ENCODE peak calls at places on chromosomes 16 and 17, in nine cellular contexts. E, C, H, V, Y, A, I, J and D are unnamed samples.

GRCh38 chr17:21379080-21379711 is 3.0 kb downstream of the KCNJ12 start:
- DNase-seq in E (no peak), C (no peak), H (no peak), V (no peak), Y (no peak), A (no peak), I (no peak), J (no peak), D (no peak)

GRCh38 chr17:17816240-17816814 is 20.5 kb downstream of the SREBF1 start:
- DNase-seq in E (no peak), C (no peak), H (no peak), V (no peak), Y (no peak), A (no peak), I (no peak), J (no peak), D (no peak)

GRCh38 chr17:71830916-71831315 is 289.9 kb upstream of the SOX9 start:
- DNase-seq in E (no peak), C (no peak), H (no peak), V (no peak), Y (no peak), A (peak), I (no peak), J (no peak), D (no peak)

GRCh38 chr17:8445536-8445935 is 9.9 kb downstream of the NDEL1 start:
- DNase-seq in E (no peak), C (no peak), H (no peak), V (no peak), Y (no peak), A (no peak), I (no peak), J (no peak), D (no peak)

GRCh38 chr17:46876353-46876887 is 25.0 kb downstream of the WNT9B start:
- DNase-seq in E (no peak), C (no peak), H (no peak), V (peak), Y (peak), A (peak), I (peak), J (no peak), D (no peak)

GRCh38 chr17:410674-411401 is 58.2 kb upstream of the RPH3AL start:
- DNase-seq in E (no peak), C (no peak), H (peak), V (no peak), Y (no peak), A (peak), I (no peak), J (peak), D (no peak)

GRCh38 chr16:89737341-89738071 is 16.2 kb downstream of the ZNF276 start:
- DNase-seq in E (no peak), C (no peak), H (no peak), V (no peak), Y (no peak), A (no peak), I (no peak), J (no peak), D (no peak)

GRCh38 chr16:73014768-73015167 is 33.2 kb downstream of the ZFHX3 start:
- DNase-seq in E (no peak), C (no peak), H (no peak), V (no peak), Y (no peak), A (no peak), I (no peak), J (no peak), D (no peak)

GRCh38 chr16:72990003-72990521 is 57.9 kb downstream of the ZFHX3 start:
- DNase-seq in E (peak), C (peak), H (no peak), V (no peak), Y (peak), A (peak), I (no peak), J (peak), D (no peak)

GRCh38 chr17:31374503-31374902 is 17.0 kb upstream of the RAB11FIP4 start:
- DNase-seq in E (no peak), C (no peak), H (no peak), V (no peak), Y (no peak), A (no peak), I (no peak), J (no peak), D (no peak)

GRCh38 chr16:56462064-56462796 is 10.9 kb downstream of the OGFOD1 start:
- DNase-seq in E (no peak), C (no peak), H (no peak), V (no peak), Y (no peak), A (no peak), I (no peak), J (no peak), D (no peak)

GRCh38 chr16:50272687-50273381 is 6.5 kb downstream of the ADCY7 start:
- DNase-seq in E (no peak), C (no peak), H (peak), V (no peak), Y (no peak), A (no peak), I (no peak), J (no peak), D (peak)

GRCh38 chr16:81127051-81127450 is 30.9 kb upstream of the GCSH start:
- DNase-seq in E (no peak), C (peak), H (no peak), V (peak), Y (peak), A (no peak), I (no peak), J (peak), D (no peak)

GRCh38 chr17:19258371-19258770 is 21.2 kb downstream of the EPN2 start:
- DNase-seq in E (no peak), C (no peak), H (no peak), V (no peak), Y (no peak), A (no peak), I (no peak), J (no peak), D (no peak)

GRCh38 chr16:21646721-21647561 is 5.5 kb downstream of the IGSF6 start:
- DNase-seq in E (no peak), C (no peak), H (no peak), V (peak), Y (peak), A (no peak), I (peak), J (no peak), D (no peak)

GRCh38 chr16:22235839-22236745 is 30.0 kb downstream of the EEF2K start:
- DNase-seq in E (no peak), C (no peak), H (no peak), V (peak), Y (no peak), A (no peak), I (no peak), J (no peak), D (no peak)

GRCh38 chr16:12201216-12201615 is 224.7 kb downstream of the SNX29 start:
- DNase-seq in E (no peak), C (no peak), H (no peak), V (no peak), Y (no peak), A (no peak), I (no peak), J (peak), D (no peak)

GRCh38 chr17:28951428-28951990 is at the start of gene PHF12:
- DNase-seq in E (peak), C (peak), H (peak), V (peak), Y (peak), A (peak), I (peak), J (peak), D (peak)

GRCh38 chr17:51079049-51079448 is 41.6 kb downstream of the SPAG9 start:
- DNase-seq in E (no peak), C (no peak), H (no peak), V (peak), Y (peak), A (no peak), I (no peak), J (peak), D (no peak)

GRCh38 chr17:76549215-76549518 is 9.3 kb downstream of the PRCD start:
- DNase-seq in E (no peak), C (no peak), H (no peak), V (no peak), Y (no peak), A (no peak), I (no peak), J (no peak), D (no peak)

GRCh38 chr16:637081-638018 is 1.2 kb upstream of the METTL26 start:
- DNase-seq in E (peak), C (peak), H (peak), V (no peak), Y (peak), A (peak), I (peak), J (peak), D (peak)

GRCh38 chr16:46582313-46582712 is 38.9 kb downstream of the SHCBP1 start:
- DNase-seq in E (no peak), C (no peak), H (no peak), V (no peak), Y (no peak), A (no peak), I (no peak), J (no peak), D (no peak)

GRCh38 chr16:9689597-9689996 is 492.6 kb downstream of the GRIN2A start:
- DNase-seq in E (no peak), C (no peak), H (no peak), V (no peak), Y (no peak), A (no peak), I (no peak), J (no peak), D (no peak)

GRCh38 chr17:72789711-72790110 is 302.8 kb downstream of the SLC39A11 start:
- DNase-seq in E (no peak), C (no peak), H (no peak), V (no peak), Y (no peak), A (no peak), I (no peak), J (no peak), D (no peak)

GRCh38 chr16:80015566-80015965 is 415.0 kb upstream of the MAF start:
- DNase-seq in E (no peak), C (no peak), H (no peak), V (peak), Y (peak), A (no peak), I (no peak), J (peak), D (no peak)

GRCh38 chr17:49341356-49341755 is 20.7 kb downstream of the ZNF652 start:
- DNase-seq in E (peak), C (no peak), H (no peak), V (no peak), Y (no peak), A (no peak), I (no peak), J (peak), D (no peak)

GRCh38 chr17:1104222-1104621 is 75.6 kb downstream of the ABR start:
- DNase-seq in E (no peak), C (no peak), H (peak), V (no peak), Y (no peak), A (no peak), I (no peak), J (no peak), D (no peak)

GRCh38 chr16:70438325-70438982 is 446 bp downstream of the ST3GAL2 start:
- DNase-seq in E (no peak), C (no peak), H (peak), V (no peak), Y (no peak), A (peak), I (no peak), J (no peak), D (no peak)

GRCh38 chr16:30658731-30659506 is 688 bp downstream of the FBRS start:
- DNase-seq in E (peak), C (peak), H (peak), V (peak), Y (peak), A (peak), I (peak), J (peak), D (no peak)

GRCh38 chr16:48112603-48113400 is 43.0 kb downstream of the ABCC12 start:
- DNase-seq in E (peak), C (no peak), H (no peak), V (no peak), Y (no peak), A (no peak), I (no peak), J (no peak), D (no peak)

GRCh38 chr17:33981713-33982601 is 273.1 kb upstream of the CCL2 start:
- DNase-seq in E (no peak), C (no peak), H (no peak), V (no peak), Y (no peak), A (no peak), I (no peak), J (no peak), D (no peak)

GRCh38 chr16:19980866-19981265 is 92.8 kb downstream of the GPR139 start:
- DNase-seq in E (peak), C (no peak), H (no peak), V (no peak), Y (peak), A (peak), I (no peak), J (peak), D (no peak)

GRCh38 chr17:29181226-29181625 is 1.0 kb upstream of the MYO18A start:
- DNase-seq in E (no peak), C (no peak), H (no peak), V (peak), Y (no peak), A (no peak), I (peak), J (no peak), D (no peak)

GRCh38 chr16:10338426-10338825 is 47.4 kb upstream of the ATF7IP2 start:
- DNase-seq in E (no peak), C (no peak), H (no peak), V (no peak), Y (peak), A (no peak), I (no peak), J (peak), D (no peak)

GRCh38 chr17:7094661-7095064 is 14.6 kb upstream of the CLEC10A start:
- DNase-seq in E (no peak), C (no peak), H (no peak), V (no peak), Y (no peak), A (no peak), I (peak), J (no peak), D (no peak)

DNA sequence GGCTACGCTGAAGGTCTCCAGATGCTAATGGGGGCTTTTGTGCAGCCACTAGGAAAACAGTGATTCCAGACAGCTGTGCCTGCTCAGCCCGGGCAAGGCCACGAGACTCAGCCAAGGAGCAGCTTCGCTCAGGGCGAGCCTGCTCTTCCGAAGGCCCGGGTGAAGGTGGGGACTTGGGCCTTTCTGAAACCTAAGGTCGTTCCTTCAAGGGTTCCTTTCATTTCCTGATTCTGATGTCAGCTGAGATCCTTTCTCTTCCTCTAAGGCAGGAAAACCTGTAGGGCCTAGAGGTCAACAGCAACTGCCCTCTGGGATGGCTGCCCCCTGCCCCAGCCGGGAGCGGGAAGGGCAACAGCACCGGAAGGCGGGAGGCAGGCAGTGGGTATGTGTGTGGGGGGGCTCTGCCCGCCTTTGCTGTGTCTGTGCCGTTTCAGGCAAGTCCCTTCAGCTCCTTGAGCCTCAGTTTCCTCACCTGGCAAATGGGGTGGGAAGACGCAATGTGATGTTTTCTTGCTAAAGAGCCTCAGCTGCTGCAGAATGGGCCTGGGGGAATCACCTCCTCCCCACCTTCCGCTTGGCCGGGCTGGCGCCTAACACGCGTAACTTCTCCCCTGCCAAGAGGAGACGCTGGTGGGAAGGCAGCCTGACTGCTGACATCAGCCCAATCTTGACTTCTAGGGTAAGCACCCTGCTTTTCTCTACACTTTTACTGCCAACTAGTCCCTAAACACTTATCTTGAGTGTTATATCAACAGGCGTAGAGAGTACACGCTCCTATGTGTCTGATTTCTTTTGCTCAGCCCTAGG is 32.8 kb downstream of the IRF8 start:
- DNase-seq in E (no peak), C (no peak), H (no peak), V (no peak), Y (no peak), A (no peak), I (no peak), J (no peak), D (no peak)
- TF ChIP-seq CTCF in E (no peak), C (no peak), H (no peak), V (no peak), Y (no peak), A (no peak), I (peak), J (no peak), D (no peak)

DNA sequence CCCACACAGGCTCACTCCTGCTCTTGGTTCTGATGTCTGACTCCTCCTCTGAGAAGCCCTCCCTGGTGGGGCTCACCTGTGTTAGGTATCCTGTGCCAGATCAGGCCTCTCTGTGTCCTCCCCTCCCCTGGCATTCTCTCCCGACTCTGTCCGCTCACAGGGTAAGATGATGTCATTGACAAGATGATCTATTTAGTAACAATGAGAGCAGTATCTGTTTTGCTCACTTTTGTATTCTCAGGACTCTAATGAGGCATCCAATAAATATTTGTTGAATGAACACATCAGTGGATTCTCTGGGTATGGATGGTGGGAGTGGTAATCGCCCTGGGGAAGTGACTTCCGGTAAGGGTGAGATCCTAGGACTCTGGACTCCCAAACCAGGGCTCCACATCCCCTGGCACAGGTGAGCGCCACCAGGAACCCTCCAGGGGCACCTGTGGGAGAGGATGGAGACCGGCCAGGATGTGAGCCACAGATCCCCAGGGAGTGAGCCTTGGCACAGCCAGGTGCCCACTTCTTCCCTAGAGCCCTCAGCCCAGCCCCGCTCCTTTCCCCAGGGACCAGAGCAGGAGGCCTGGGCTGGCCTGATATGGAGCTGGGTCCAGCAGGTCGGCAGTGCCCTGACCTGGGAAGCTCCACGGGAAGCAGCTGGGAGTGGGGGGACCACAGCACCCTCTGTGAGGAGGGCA is 5.4 kb upstream of the HAP1 start:
- DNase-seq in E (no peak), C (no peak), H (no peak), V (peak), Y (peak), A (no peak), I (no peak), J (no peak), D (no peak)
- TF ChIP-seq CTCF in E (no peak), C (no peak), H (no peak), V (no peak), Y (no peak), A (no peak), I (no peak), J (no peak), D (no peak)

GRCh38 chr16:2484898-2485508 is 10.1 kb downstream of the TBC1D24 start:
- DNase-seq in E (no peak), C (no peak), H (no peak), V (no peak), Y (no peak), A (no peak), I (no peak), J (no peak), D (peak)

GRCh38 chr16:2485811-2486507 is 11.0 kb downstream of the TBC1D24 start:
- DNase-seq in E (no peak), C (no peak), H (no peak), V (no peak), Y (no peak), A (no peak), I (no peak), J (no peak), D (peak)

GRCh38 chr16:2487517-2487842 is 12.6 kb downstream of the TBC1D24 start:
- DNase-seq in E (no peak), C (no peak), H (no peak), V (no peak), Y (no peak), A (no peak), I (no peak), J (no peak), D (no peak)

GRCh38 chr16:2487903-2488531 is 13.1 kb downstream of the TBC1D24 start:
- DNase-seq in E (no peak), C (no peak), H (no peak), V (no peak), Y (no peak), A (no peak), I (no peak), J (no peak), D (peak)

GRCh38 chr16:2486645-2487516 is 12.0 kb downstream of the TBC1D24 start:
- DNase-seq in E (peak), C (no peak), H (no peak), V (peak), Y (no peak), A (no peak), I (peak), J (peak), D (peak)
- TF ChIP-seq CTCF in E (peak), C (no peak), H (no peak), V (peak), Y (no peak), A (no peak), I (peak), J (peak), D (peak)

GRCh38 chr17:68790481-68790880 is 164.7 kb downstream of the ABCA8 start:
- DNase-seq in E (no peak), C (no peak), H (no peak), V (no peak), Y (no peak), A (no peak), I (no peak), J (no peak), D (no peak)

GRCh38 chr17:68792873-68793272 is 162.3 kb downstream of the ABCA8 start:
- DNase-seq in E (no peak), C (no peak), H (no peak), V (no peak), Y (no peak), A (no peak), I (no peak), J (no peak), D (no peak)

GRCh38 chr17:68792042-68792685 is 163.0 kb downstream of the ABCA8 start:
- DNase-seq in E (no peak), C (no peak), H (no peak), V (no peak), Y (no peak), A (no peak), I (no peak), J (peak), D (no peak)

GRCh38 chr17:68790931-68791330 is 164.3 kb downstream of the ABCA8 start:
- DNase-seq in E (no peak), C (no peak), H (no peak), V (no peak), Y (no peak), A (no peak), I (no peak), J (no peak), D (no peak)

DNA sequence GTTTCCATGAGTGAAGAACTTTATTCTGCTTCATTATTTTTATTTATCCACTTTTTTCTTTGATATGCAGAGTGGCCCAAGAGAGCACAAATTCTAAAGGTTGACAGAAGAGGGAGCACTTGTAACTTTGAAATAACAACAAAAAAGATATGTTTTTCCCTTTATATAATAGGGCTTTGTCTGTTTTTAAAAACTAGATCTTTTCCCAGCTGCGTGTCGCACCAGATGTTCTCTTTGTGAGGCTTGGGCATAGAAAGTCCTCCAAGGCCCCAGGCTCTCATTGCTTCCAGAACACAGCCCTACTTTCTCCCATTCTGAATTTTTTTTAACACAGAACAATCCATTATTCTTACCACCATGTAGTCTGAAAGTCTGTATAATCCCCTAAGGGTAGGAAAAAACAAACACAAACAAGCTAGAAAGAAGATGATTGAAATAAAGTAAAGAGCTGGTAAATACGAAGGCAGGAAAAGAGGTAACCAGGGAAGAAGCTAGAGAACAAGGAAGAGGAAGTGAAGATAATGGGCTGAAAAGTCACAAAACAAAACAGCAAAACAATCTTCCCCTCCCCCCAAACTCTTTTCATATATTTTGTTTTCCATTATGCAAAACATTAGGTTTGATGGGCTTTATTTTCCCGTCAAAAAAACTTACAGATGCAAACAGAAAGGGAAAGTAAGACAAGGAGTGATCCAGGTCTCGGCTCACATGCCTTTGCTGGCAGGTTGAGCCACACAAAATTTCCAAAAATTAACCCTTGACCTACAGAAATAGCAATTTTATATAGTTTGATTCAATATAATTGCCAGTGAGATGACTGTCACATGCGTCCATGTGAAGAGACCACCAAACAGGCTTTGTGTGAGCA is 160.3 kb downstream of the ABCA8 start:
- DNase-seq in E (peak), C (peak), H (peak), V (peak), Y (no peak), A (peak), I (peak), J (peak), D (no peak)
- TF ChIP-seq CTCF in E (peak), C (peak), H (peak), V (peak), Y (peak), A (peak), I (peak), J (peak), D (peak)